ENCODE peak calls at places on chromosomes 16 and 17, in four cellular contexts. One of them, this sample, is unnamed.

GRCh38 chr16:17343028-17343427 is 127.7 kb downstream of the XYLT1 start:
- DNase-seq in A549: no peak
- DNase-seq in gastrocnemius medialis: no peak
- DNase-seq in spleen: peak
- DNase-seq in this sample: no peak

GRCh38 chr16:89845417-89845816 is 17.1 kb downstream of the SPIRE2 start:
- DNase-seq in gastrocnemius medialis: no peak
- DNase-seq in spleen: peak
- DNase-seq in A549: no peak
- DNase-seq in this sample: no peak

GRCh38 chr17:31787857-31788570 is 71.0 kb downstream of the COPRS start:
- DNase-seq in A549: no peak
- DNase-seq in gastrocnemius medialis: no peak
- DNase-seq in spleen: no peak
- DNase-seq in this sample: peak

GRCh38 chr16:8676737-8677375 is 2.4 kb downstream of the ABAT start:
- DNase-seq in gastrocnemius medialis: no peak
- DNase-seq in spleen: peak
- DNase-seq in A549: no peak
- DNase-seq in this sample: no peak

GRCh38 chr17:45575126-45575885 is 84.8 kb upstream of the PLEKHM1 start:
- DNase-seq in A549: no peak
- DNase-seq in gastrocnemius medialis: no peak
- DNase-seq in spleen: no peak
- DNase-seq in this sample: no peak

GRCh38 chr16:85498607-85499006 is 114.5 kb upstream of the GSE1 start:
- DNase-seq in spleen: peak
- DNase-seq in A549: no peak
- DNase-seq in gastrocnemius medialis: peak
- DNase-seq in this sample: no peak

GRCh38 chr16:88468289-88469129 is 15.4 kb downstream of the ZFPM1 start:
- DNase-seq in gastrocnemius medialis: no peak
- DNase-seq in spleen: no peak
- DNase-seq in A549: peak
- DNase-seq in this sample: no peak

GRCh38 chr17:73600103-73600871 is 44.0 kb downstream of the SDK2 start:
- DNase-seq in A549: no peak
- DNase-seq in gastrocnemius medialis: no peak
- DNase-seq in spleen: no peak
- DNase-seq in this sample: no peak

GRCh38 chr17:19867094-19867653 is 562 bp downstream of the ULK2 start:
- DNase-seq in spleen: peak
- DNase-seq in gastrocnemius medialis: peak
- DNase-seq in A549: peak
- DNase-seq in this sample: no peak

GRCh38 chr16:22787456-22788189 is 26.3 kb upstream of the HS3ST2 start:
- DNase-seq in gastrocnemius medialis: no peak
- DNase-seq in spleen: no peak
- DNase-seq in A549: no peak
- DNase-seq in this sample: no peak

GRCh38 chr16:12256880-12257279 is 280.3 kb downstream of the SNX29 start:
- DNase-seq in gastrocnemius medialis: no peak
- DNase-seq in A549: no peak
- DNase-seq in spleen: no peak
- DNase-seq in this sample: no peak

GRCh38 chr17:21132428-21132827 is 5.7 kb downstream of the DHRS7B start:
- DNase-seq in A549: no peak
- DNase-seq in gastrocnemius medialis: no peak
- DNase-seq in spleen: peak
- DNase-seq in this sample: no peak

GRCh38 chr16:75483222-75483621 is 12.0 kb downstream of the CHST6 start:
- DNase-seq in A549: no peak
- DNase-seq in spleen: no peak
- DNase-seq in gastrocnemius medialis: peak
- DNase-seq in this sample: no peak

GRCh38 chr17:75011788-75012319 is 616 bp upstream of the MRPL58 start:
- DNase-seq in gastrocnemius medialis: peak
- DNase-seq in A549: no peak
- DNase-seq in spleen: no peak
- DNase-seq in this sample: peak

GRCh38 chr17:10814083-10814482 is 10.2 kb upstream of the TMEM238L start:
- DNase-seq in gastrocnemius medialis: no peak
- DNase-seq in A549: no peak
- DNase-seq in spleen: no peak
- DNase-seq in this sample: no peak

GRCh38 chr17:74210191-74211140 is 2.9 kb upstream of the TTYH2 start:
- DNase-seq in gastrocnemius medialis: no peak
- DNase-seq in A549: peak
- DNase-seq in spleen: peak
- DNase-seq in this sample: no peak

DNA sequence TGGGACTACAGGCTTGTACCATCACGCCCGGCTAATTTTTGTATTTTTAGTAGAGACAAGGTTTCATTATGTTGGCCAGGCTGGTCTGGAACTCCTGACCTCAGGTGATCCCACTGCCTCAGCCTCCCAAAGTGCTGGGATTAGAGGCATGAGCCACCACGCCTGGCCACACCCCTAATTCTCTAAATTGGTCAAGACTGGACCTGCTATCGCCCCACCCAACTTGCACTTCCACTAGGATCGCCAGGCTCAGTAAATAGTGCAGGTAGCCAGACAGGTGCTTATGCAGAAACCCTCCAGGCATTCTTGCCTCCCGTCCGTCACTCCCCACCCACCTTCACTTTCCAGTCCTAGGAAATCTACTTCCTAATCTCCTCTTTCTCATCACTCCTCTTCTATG is 481.4 kb upstream of the EEF2KMT start:
- DNase-seq in gastrocnemius medialis: no peak
- DNase-seq in A549: no peak
- DNase-seq in spleen: no peak
- DNase-seq in this sample: no peak
- TF ChIP-seq POLR2A in gastrocnemius medialis: no peak
- TF ChIP-seq POLR2A in A549: no peak
- TF ChIP-seq POLR2A in spleen: no peak
- TF ChIP-seq POLR2A in this sample: no peak

GRCh38 chr17:48994548-48995331 is 2.4 kb upstream of the IGF2BP1 start:
- DNase-seq in spleen: no peak
- DNase-seq in gastrocnemius medialis: no peak
- DNase-seq in A549: no peak
- DNase-seq in this sample: no peak

GRCh38 chr17:48997103-48997826 is at the start of gene IGF2BP1:
- DNase-seq in spleen: no peak
- DNase-seq in gastrocnemius medialis: no peak
- DNase-seq in A549: peak
- DNase-seq in this sample: no peak

GRCh38 chr17:48996696-48997102 is 486 bp upstream of the IGF2BP1 start:
- DNase-seq in spleen: no peak
- DNase-seq in gastrocnemius medialis: no peak
- DNase-seq in A549: no peak
- DNase-seq in this sample: no peak

GRCh38 chr17:48995332-48995870 is 1.8 kb upstream of the IGF2BP1 start:
- DNase-seq in spleen: no peak
- DNase-seq in A549: no peak
- DNase-seq in gastrocnemius medialis: no peak
- DNase-seq in this sample: no peak

GRCh38 chr17:48995871-48996695 is 1.1 kb upstream of the IGF2BP1 start:
- DNase-seq in A549: peak
- DNase-seq in gastrocnemius medialis: no peak
- DNase-seq in spleen: no peak
- DNase-seq in this sample: no peak
- H3K4me3 ChIP-seq in A549: peak
- H3K4me3 ChIP-seq in gastrocnemius medialis: no peak
- H3K4me3 ChIP-seq in spleen: peak
- H3K4me3 ChIP-seq in this sample: no peak

GRCh38 chr17:81958633-81959342 is 2.2 kb downstream of the NOTUM start:
- DNase-seq in spleen: no peak
- DNase-seq in A549: no peak
- DNase-seq in gastrocnemius medialis: no peak
- DNase-seq in this sample: no peak

GRCh38 chr17:81960130-81960958 is 643 bp downstream of the NOTUM start:
- DNase-seq in spleen: no peak
- DNase-seq in gastrocnemius medialis: no peak
- DNase-seq in A549: no peak
- DNase-seq in this sample: no peak

GRCh38 chr17:81961087-81961514 is at the start of gene NOTUM:
- DNase-seq in A549: peak
- DNase-seq in spleen: no peak
- DNase-seq in gastrocnemius medialis: no peak
- DNase-seq in this sample: no peak

GRCh38 chr17:81957691-81958432 is 3.1 kb downstream of the NOTUM start:
- DNase-seq in spleen: no peak
- DNase-seq in gastrocnemius medialis: no peak
- DNase-seq in A549: no peak
- DNase-seq in this sample: no peak

GRCh38 chr17:81959362-81960129 is 1.4 kb downstream of the NOTUM start:
- DNase-seq in gastrocnemius medialis: no peak
- DNase-seq in A549: peak
- DNase-seq in spleen: peak
- DNase-seq in this sample: no peak
- TF ChIP-seq POLR2A in gastrocnemius medialis: no peak
- TF ChIP-seq POLR2A in A549: no peak
- TF ChIP-seq POLR2A in spleen: no peak
- TF ChIP-seq POLR2A in this sample: no peak

GRCh38 chr16:69444873-69445517 is 20.6 kb downstream of the CYB5B start:
- DNase-seq in spleen: no peak
- DNase-seq in A549: no peak
- DNase-seq in gastrocnemius medialis: no peak
- DNase-seq in this sample: no peak
- H3K4me3 ChIP-seq in spleen: peak
- H3K4me3 ChIP-seq in A549: peak
- H3K4me3 ChIP-seq in gastrocnemius medialis: peak
- H3K4me3 ChIP-seq in this sample: peak

GRCh38 chr17:50944902-50945720 is 79.0 kb upstream of the TOB1 start:
- DNase-seq in A549: no peak
- DNase-seq in gastrocnemius medialis: no peak
- DNase-seq in spleen: no peak
- DNase-seq in this sample: peak

GRCh38 chr17:50945779-50946222 is 79.6 kb upstream of the TOB1 start:
- DNase-seq in A549: no peak
- DNase-seq in spleen: no peak
- DNase-seq in gastrocnemius medialis: no peak
- DNase-seq in this sample: no peak

GRCh38 chr17:50946223-50946890 is 80.2 kb upstream of the TOB1 start:
- DNase-seq in spleen: no peak
- DNase-seq in A549: no peak
- DNase-seq in gastrocnemius medialis: no peak
- DNase-seq in this sample: peak

GRCh38 chr17:50943575-50943933 is 77.4 kb upstream of the TOB1 start:
- DNase-seq in gastrocnemius medialis: no peak
- DNase-seq in A549: no peak
- DNase-seq in spleen: no peak
- DNase-seq in this sample: peak

GRCh38 chr17:50944054-50944901 is 78.1 kb upstream of the TOB1 start:
- DNase-seq in spleen: peak
- DNase-seq in gastrocnemius medialis: peak
- DNase-seq in A549: peak
- DNase-seq in this sample: peak
- TF ChIP-seq POLR2A in spleen: no peak
- TF ChIP-seq POLR2A in gastrocnemius medialis: peak
- TF ChIP-seq POLR2A in A549: peak
- TF ChIP-seq POLR2A in this sample: no peak